ENCODE peak calls at places on chromosomes 4 and X, in four cellular contexts. C, R, J and W are unnamed samples.

GRCh38 chr4:70759126-70759525 is 37.4 kb downstream of the RUFY3 start:
- DNase-seq in C (no peak), R (no peak), J (no peak), W (no peak)

GRCh38 chr4:10565166-10565780 is 108.0 kb upstream of the ZNF518B start:
- DNase-seq in C (no peak), R (no peak), J (no peak), W (no peak)

GRCh38 chr4:80909938-80910337 is 120.6 kb upstream of the BMP3 start:
- DNase-seq in C (no peak), R (no peak), J (no peak), W (no peak)

GRCh38 chrX:39613997-39614679 is 483.6 kb downstream of the BCOR start:
- DNase-seq in C (no peak), R (no peak), J (no peak), W (peak)

GRCh38 chr4:20127626-20128025 is 124.1 kb upstream of the SLIT2 start:
- DNase-seq in C (no peak), R (no peak), J (no peak), W (no peak)

GRCh38 chrX:68488657-68489056 is 10.2 kb upstream of the YIPF6 start:
- DNase-seq in C (no peak), R (no peak), J (no peak), W (no peak)

GRCh38 chr4:110610940-110611785 is 11.7 kb downstream of the PITX2 start:
- DNase-seq in C (no peak), R (no peak), J (no peak), W (no peak)

GRCh38 chr4:73036123-73036522 is 33.4 kb downstream of the COX18 start:
- DNase-seq in C (no peak), R (no peak), J (no peak), W (no peak)

GRCh38 chr4:54061873-54062272 is 2.5 kb downstream of the CHIC2 start:
- DNase-seq in C (no peak), R (no peak), J (no peak), W (no peak)

GRCh38 chr4:177401658-177402273 is 40.5 kb downstream of the AGA start:
- DNase-seq in C (no peak), R (no peak), J (no peak), W (no peak)

GRCh38 chrX:56029188-56029587 is 203.0 kb upstream of the KLF8 start:
- DNase-seq in C (no peak), R (no peak), J (no peak), W (no peak)

GRCh38 chr4:10117424-10118354 is 1.1 kb upstream of the WDR1 start:
- DNase-seq in C (no peak), R (no peak), J (peak), W (no peak)

GRCh38 chr4:161931089-161931488 is 232.7 kb downstream of the FSTL5 start:
- DNase-seq in C (no peak), R (no peak), J (no peak), W (no peak)

GRCh38 chr4:156496797-156497196 is 474.8 kb downstream of the PDGFC start:
- DNase-seq in C (no peak), R (no peak), J (no peak), W (no peak)

GRCh38 chr4:93147524-93148212 is 680.9 kb upstream of the ATOH1 start:
- DNase-seq in C (no peak), R (no peak), J (no peak), W (no peak)

GRCh38 chrX:153381684-153382532 is 19.2 kb downstream of the PNMA6E start:
- DNase-seq in C (no peak), R (no peak), J (peak), W (no peak)

GRCh38 chrX:29295987-29296680 is 708.9 kb downstream of the IL1RAPL1 start:
- DNase-seq in C (no peak), R (no peak), J (peak), W (no peak)

GRCh38 chr4:127578967-127579366 is 53.8 kb upstream of the INTU start:
- DNase-seq in C (no peak), R (no peak), J (no peak), W (no peak)

GRCh38 chr4:28357985-28358384 is 1497.3 kb downstream of the STIM2 start:
- DNase-seq in C (no peak), R (no peak), J (no peak), W (no peak)

GRCh38 chr4:156294577-156294976 is 340.9 kb upstream of the CTSO start:
- DNase-seq in C (no peak), R (no peak), J (peak), W (no peak)

GRCh38 chrX:136065044-136065671 is 79.9 kb downstream of the SLC9A6 start:
- DNase-seq in C (no peak), R (no peak), J (peak), W (no peak)

GRCh38 chrX:10109695-10110094 is 47.1 kb upstream of the CLCN4 start:
- DNase-seq in C (no peak), R (no peak), J (no peak), W (no peak)

GRCh38 chr4:126548890-126549289 is 1083.9 kb upstream of the INTU start:
- DNase-seq in C (no peak), R (no peak), J (no peak), W (no peak)

GRCh38 chr4:761739-762138 is 56.1 kb downstream of the PCGF3 start:
- DNase-seq in C (no peak), R (no peak), J (no peak), W (no peak)

GRCh38 chrX:100289159-100289558 is 120.9 kb downstream of the PCDH19 start:
- DNase-seq in C (no peak), R (no peak), J (no peak), W (no peak)

GRCh38 chrX:123084797-123085196 is 99.3 kb upstream of the GRIA3 start:
- DNase-seq in C (no peak), R (no peak), J (no peak), W (no peak)

GRCh38 chrX:140712413-140713173 is 3.0 kb downstream of the LINC00632 start:
- DNase-seq in C (peak), R (no peak), J (no peak), W (no peak)

GRCh38 chrX:41870719-41871151 is 52.6 kb downstream of the CASK start:
- DNase-seq in C (no peak), R (no peak), J (no peak), W (no peak)

GRCh38 chrX:16743604-16744325 is 24.4 kb downstream of the SYAP1 start:
- DNase-seq in C (no peak), R (no peak), J (no peak), W (no peak)

GRCh38 chr4:20217521-20217920 is 34.2 kb upstream of the SLIT2 start:
- DNase-seq in C (no peak), R (no peak), J (no peak), W (no peak)

GRCh38 chrX:22650691-22651090 is 349.1 kb upstream of the DDX53 start:
- DNase-seq in C (no peak), R (no peak), J (no peak), W (no peak)

GRCh38 chr4:650951-651883 is 22.9 kb downstream of the ATP5ME start:
- DNase-seq in C (no peak), R (no peak), J (no peak), W (no peak)

GRCh38 chrX:23938690-23939089 is 30.9 kb downstream of the CXorf58 start:
- DNase-seq in C (no peak), R (no peak), J (no peak), W (no peak)

GRCh38 chr4:156497486-156497885 is 474.1 kb downstream of the PDGFC start:
- DNase-seq in C (no peak), R (no peak), J (no peak), W (no peak)

GRCh38 chr4:5863461-5864113 is 29.3 kb downstream of the CRMP1 start:
- DNase-seq in C (no peak), R (no peak), J (peak), W (no peak)

GRCh38 chr4:127631420-127631819 is 1.3 kb upstream of the INTU start:
- DNase-seq in C (no peak), R (no peak), J (peak), W (no peak)

GRCh38 chr4:124486423-124486822 is 226.1 kb downstream of the ANKRD50 start:
- DNase-seq in C (no peak), R (no peak), J (no peak), W (no peak)

GRCh38 chrX:154357205-154357604 is 17.2 kb downstream of the FLNA start:
- DNase-seq in C (no peak), R (no peak), J (no peak), W (no peak)

GRCh38 chr4:52751349-52751911 is at the start of gene ERVMER34-1:
- DNase-seq in C (peak), R (no peak), J (peak), W (no peak)

GRCh38 chrX:112840382-112841113 is at the start of gene AMOT:
- DNase-seq in C (peak), R (peak), J (peak), W (peak)
- TF ChIP-seq POLR2AphosphoS5 in C (no peak), R (peak), J (no peak), W (no peak)

GRCh38 chr4:23567338-23567737 is 322.5 kb downstream of the PPARGC1A start:
- DNase-seq in C (no peak), R (no peak), J (no peak), W (no peak)

GRCh38 chr4:23577398-23577797 is 312.4 kb downstream of the PPARGC1A start:
- DNase-seq in C (no peak), R (no peak), J (no peak), W (no peak)

GRCh38 chr4:23572382-23572781 is 317.5 kb downstream of the PPARGC1A start:
- DNase-seq in C (no peak), R (no peak), J (no peak), W (no peak)
- TF ChIP-seq POLR2A in C (no peak), R (no peak), J (no peak), W (no peak)

GRCh38 chr4:132132433-132132832 is 1016.7 kb upstream of the PCDH10 start:
- DNase-seq in C (no peak), R (no peak), J (no peak), W (no peak)
- TF ChIP-seq POLR2AphosphoS5 in C (no peak), R (no peak), J (no peak), W (no peak)

GRCh38 chr4:55947912-55948725 is 626 bp upstream of the CEP135 start:
- DNase-seq in C (no peak), R (no peak), J (peak), W (no peak)

GRCh38 chr4:55949480-55949802 is 696 bp downstream of the CEP135 start:
- DNase-seq in C (no peak), R (no peak), J (no peak), W (no peak)

GRCh38 chr4:55951191-55951922 is 2.6 kb downstream of the CEP135 start:
- DNase-seq in C (no peak), R (no peak), J (no peak), W (no peak)

GRCh38 chr4:55947254-55947882 is 1.4 kb upstream of the CEP135 start:
- DNase-seq in C (no peak), R (no peak), J (peak), W (peak)

GRCh38 chr4:55948726-55949479 is at the start of gene CEP135:
- DNase-seq in C (peak), R (peak), J (peak), W (peak)
- TF ChIP-seq POLR2A in C (no peak), R (no peak), J (peak), W (peak)